ENCODE peak calls at places on chromosomes 3 and 15, in nine cellular contexts. Y is AG04449, B is GM23338, O is lower lobe of right lung, S is dorsolateral prefrontal cortex, G is transverse colon, D is WERI-Rb-1, V is neural progenitor cell, W is AG09309. I is an unnamed sample.

GRCh38 chr3:156729460-156730179 is 55.2 kb downstream of the TIPARP start:
- DNase-seq in Y (no peak), B (no peak), O (no peak), S (no peak), G (no peak), D (no peak), V (peak), W (no peak), I (no peak)

GRCh38 chr15:66153549-66154415 is 99.8 kb downstream of the MEGF11 start:
- DNase-seq in Y (no peak), B (no peak), O (no peak), S (no peak), G (no peak), D (no peak), V (no peak), W (no peak), I (no peak)

GRCh38 chr3:58260261-58260731 is 22.7 kb downstream of the ABHD6 start:
- DNase-seq in Y (peak), B (no peak), O (no peak), S (no peak), G (no peak), D (no peak), V (peak), W (peak), I (no peak)

GRCh38 chr15:46266691-46267090 is 631.9 kb downstream of the SQOR start:
- DNase-seq in Y (no peak), B (no peak), O (no peak), S (no peak), G (no peak), D (peak), V (no peak), W (no peak), I (no peak)

GRCh38 chr15:65818927-65819562 is 27.0 kb upstream of the DENND4A start:
- DNase-seq in Y (no peak), B (no peak), O (no peak), S (no peak), G (no peak), D (no peak), V (no peak), W (no peak), I (peak)

GRCh38 chr3:108126348-108126747 is 35.5 kb upstream of the CD47 start:
- DNase-seq in Y (no peak), B (no peak), O (no peak), S (no peak), G (no peak), D (no peak), V (no peak), W (no peak), I (no peak)

GRCh38 chr3:27484002-27484844 is at the start of gene SLC4A7:
- DNase-seq in Y (peak), B (peak), O (peak), S (peak), G (peak), D (peak), V (peak), W (peak), I (peak)

GRCh38 chr15:45645026-45645980 is 10.5 kb downstream of the SQOR start:
- DNase-seq in Y (peak), B (no peak), O (no peak), S (no peak), G (peak), D (no peak), V (no peak), W (no peak), I (peak)

GRCh38 chr15:55334997-55335396 is 16.0 kb downstream of the PIGB start:
- DNase-seq in Y (no peak), B (no peak), O (no peak), S (no peak), G (no peak), D (no peak), V (no peak), W (no peak), I (peak)

GRCh38 chr3:150372320-150373118 is 35.6 kb upstream of the TSC22D2 start:
- DNase-seq in Y (no peak), B (no peak), O (no peak), S (no peak), G (no peak), D (no peak), V (peak), W (no peak), I (no peak)

GRCh38 chr3:194275231-194275671 is 75.9 kb downstream of the CPN2 start:
- DNase-seq in Y (no peak), B (no peak), O (peak), S (no peak), G (no peak), D (no peak), V (no peak), W (no peak), I (peak)

GRCh38 chr3:46604127-46604526 is 8.2 kb upstream of the FAM240A start:
- DNase-seq in Y (no peak), B (no peak), O (no peak), S (no peak), G (no peak), D (no peak), V (no peak), W (no peak), I (no peak)

GRCh38 chr15:99496302-99496629 is 69.5 kb upstream of the MEF2A start:
- DNase-seq in Y (no peak), B (no peak), O (no peak), S (no peak), G (no peak), D (no peak), V (no peak), W (no peak), I (no peak)

GRCh38 chr3:189142527-189142926 is 29.2 kb upstream of the TPRG1 start:
- DNase-seq in Y (no peak), B (no peak), O (no peak), S (no peak), G (no peak), D (no peak), V (no peak), W (no peak), I (no peak)

GRCh38 chr15:95840004-95840403 is 490.5 kb upstream of the NR2F2 start:
- DNase-seq in Y (peak), B (no peak), O (no peak), S (no peak), G (no peak), D (no peak), V (no peak), W (peak), I (peak)

GRCh38 chr3:175807175-175807574 is 948.0 kb downstream of the NAALADL2 start:
- DNase-seq in Y (no peak), B (no peak), O (no peak), S (no peak), G (no peak), D (no peak), V (no peak), W (no peak), I (no peak)

GRCh38 chr3:159266779-159267178 is 464.9 kb downstream of the MFSD1 start:
- DNase-seq in Y (no peak), B (peak), O (no peak), S (no peak), G (no peak), D (peak), V (peak), W (no peak), I (peak)

GRCh38 chr3:128500556-128500955 is 7.6 kb upstream of the GATA2 start:
- DNase-seq in Y (no peak), B (no peak), O (no peak), S (no peak), G (no peak), D (no peak), V (no peak), W (no peak), I (no peak)

GRCh38 chr3:10505050-10505790 is at the start of gene ATP2B2:
- DNase-seq in Y (no peak), B (peak), O (no peak), S (peak), G (no peak), D (peak), V (peak), W (no peak), I (no peak)

GRCh38 chr15:62976301-62976842 is 66.2 kb upstream of the TPM1 start:
- DNase-seq in Y (peak), B (no peak), O (no peak), S (no peak), G (no peak), D (no peak), V (no peak), W (no peak), I (peak)

GRCh38 chr15:87349181-87349580 is 907.4 kb downstream of the NTRK3 start:
- DNase-seq in Y (no peak), B (peak), O (no peak), S (no peak), G (no peak), D (no peak), V (no peak), W (no peak), I (peak)

GRCh38 chr3:2360815-2361214 is 262.1 kb downstream of the CNTN4 start:
- DNase-seq in Y (no peak), B (no peak), O (no peak), S (no peak), G (no peak), D (no peak), V (no peak), W (no peak), I (no peak)

GRCh38 chr3:133038089-133038730 is at the start of gene TMEM108:
- DNase-seq in Y (no peak), B (peak), O (peak), S (peak), G (peak), D (peak), V (peak), W (no peak), I (peak)

GRCh38 chr3:118960876-118961275 is 73.8 kb downstream of the IGSF11 start:
- DNase-seq in Y (no peak), B (no peak), O (no peak), S (no peak), G (no peak), D (peak), V (peak), W (no peak), I (no peak)

GRCh38 chr15:36344887-36345286 is 234.5 kb upstream of the CDIN1 start:
- DNase-seq in Y (no peak), B (no peak), O (no peak), S (no peak), G (no peak), D (no peak), V (no peak), W (no peak), I (no peak)

GRCh38 chr3:13574798-13575451 is 26.0 kb downstream of the FBLN2 start:
- DNase-seq in Y (no peak), B (no peak), O (no peak), S (peak), G (no peak), D (peak), V (peak), W (no peak), I (no peak)

DNA sequence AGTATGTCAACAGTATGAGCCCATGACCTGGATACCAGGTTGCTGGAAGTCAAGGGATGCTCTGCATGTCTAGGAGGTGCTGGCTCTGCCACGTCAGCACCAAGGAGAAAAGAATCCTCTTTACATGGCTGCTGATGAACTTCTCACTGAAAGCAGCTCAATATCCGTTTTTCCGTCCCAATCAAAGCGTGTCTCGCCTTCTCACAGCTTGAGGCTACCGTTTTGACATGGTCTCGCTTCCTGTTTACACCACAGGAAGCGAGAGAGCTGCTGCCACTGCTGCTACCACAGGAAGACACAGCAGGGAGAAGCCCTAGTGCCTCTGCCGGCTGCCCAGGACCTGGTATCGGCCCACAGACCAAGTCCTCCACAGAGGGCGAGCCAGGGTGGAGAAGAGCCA is 27.3 kb downstream of the STARD5 start:
- DNase-seq in Y (no peak), B (no peak), O (peak), S (no peak), G (peak), D (no peak), V (no peak), W (no peak), I (no peak)
- H3K4me3 ChIP-seq in Y (no peak), B (no peak), O (peak), S (peak), G (peak), D (no peak), V (no peak), W (no peak), I (no peak)

GRCh38 chr3:22938739-22939138 is 264.4 kb upstream of the UBE2E2 start:
- DNase-seq in Y (no peak), B (no peak), O (no peak), S (no peak), G (no peak), D (no peak), V (no peak), W (no peak), I (no peak)

GRCh38 chr3:22937536-22937935 is 265.6 kb upstream of the UBE2E2 start:
- DNase-seq in Y (no peak), B (no peak), O (no peak), S (no peak), G (no peak), D (no peak), V (no peak), W (no peak), I (no peak)

GRCh38 chr3:22942988-22943387 is 260.1 kb upstream of the UBE2E2 start:
- DNase-seq in Y (no peak), B (no peak), O (no peak), S (no peak), G (no peak), D (no peak), V (no peak), W (no peak), I (no peak)

GRCh38 chr3:22940285-22940684 is 262.8 kb upstream of the UBE2E2 start:
- DNase-seq in Y (no peak), B (no peak), O (no peak), S (no peak), G (no peak), D (no peak), V (no peak), W (no peak), I (no peak)

DNA sequence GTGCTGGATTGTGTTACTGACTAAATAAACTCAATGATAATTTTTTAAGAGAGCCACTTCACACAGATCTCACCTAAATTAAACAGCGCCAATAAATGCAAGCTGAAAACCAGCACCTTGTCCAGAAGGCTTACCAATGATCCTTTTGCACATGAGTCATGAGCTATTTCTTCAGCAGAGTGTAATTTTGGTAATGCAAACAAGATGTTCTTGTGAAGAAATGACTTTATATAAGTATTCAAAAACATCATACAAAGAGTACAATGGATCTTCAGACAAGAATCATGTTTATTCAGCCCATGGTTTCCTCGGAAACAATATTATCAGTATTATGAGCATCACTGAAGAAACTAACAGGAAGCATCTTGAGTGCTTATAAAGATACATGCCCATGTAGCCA is 263.8 kb upstream of the UBE2E2 start:
- DNase-seq in Y (no peak), B (no peak), O (no peak), S (no peak), G (no peak), D (no peak), V (no peak), W (peak), I (peak)
- TF ChIP-seq CTCF in Y (no peak), B (no peak), O (no peak), S (no peak), G (no peak), D (no peak), V (no peak), W (no peak), I (no peak)

DNA sequence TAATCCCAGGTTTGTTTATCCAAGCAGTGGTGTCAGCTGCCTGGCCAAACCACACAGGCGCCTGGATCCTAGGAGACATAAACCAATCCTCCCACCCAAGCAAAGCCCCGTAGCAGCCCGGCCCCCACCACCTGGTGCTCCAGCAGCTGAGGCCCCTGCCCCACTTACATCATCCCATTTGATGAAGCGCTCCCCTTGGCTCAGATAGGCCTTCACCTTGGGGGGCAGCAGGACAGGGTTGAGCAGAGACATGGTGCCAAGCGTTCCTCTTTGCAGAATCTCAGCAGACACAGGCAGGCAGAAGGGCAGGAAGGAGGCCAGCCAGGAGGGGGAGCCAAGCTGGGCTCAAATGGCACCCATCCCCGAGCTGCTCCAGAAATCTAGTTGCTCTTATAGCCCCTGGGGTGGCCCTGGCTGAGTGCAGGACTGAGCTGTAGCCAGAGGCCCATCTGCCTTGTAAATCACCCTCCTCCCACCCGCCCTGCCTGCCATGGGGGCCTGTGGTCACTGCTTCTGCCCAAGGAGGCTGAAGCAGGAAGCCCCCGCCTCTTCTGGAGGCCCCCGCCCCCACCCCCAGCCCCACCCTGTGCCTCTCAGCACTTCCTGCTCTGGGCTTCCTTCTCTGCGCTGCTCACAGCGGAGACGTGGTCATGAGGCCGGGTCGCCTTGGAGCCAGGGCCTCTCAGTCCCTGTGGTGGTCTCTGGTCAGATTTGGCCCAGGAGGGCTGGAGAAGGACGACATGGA is at the start of gene PLCB2:
- DNase-seq in Y (no peak), B (peak), O (peak), S (no peak), G (peak), D (peak), V (no peak), W (no peak), I (no peak)
- H3K4me3 ChIP-seq in Y (no peak), B (peak), O (peak), S (peak), G (peak), D (peak), V (no peak), W (no peak), I (no peak)

GRCh38 chr3:39456159-39456558 is 11.3 kb upstream of the MOBP start:
- DNase-seq in Y (no peak), B (no peak), O (no peak), S (no peak), G (no peak), D (no peak), V (no peak), W (no peak), I (no peak)

GRCh38 chr3:39454818-39455217 is 12.7 kb upstream of the MOBP start:
- DNase-seq in Y (no peak), B (no peak), O (no peak), S (no peak), G (no peak), D (no peak), V (no peak), W (no peak), I (no peak)

GRCh38 chr3:39453134-39453533 is 14.3 kb upstream of the MOBP start:
- DNase-seq in Y (no peak), B (no peak), O (no peak), S (no peak), G (no peak), D (no peak), V (no peak), W (no peak), I (no peak)

GRCh38 chr3:39460677-39461076 is 6.8 kb upstream of the MOBP start:
- DNase-seq in Y (no peak), B (no peak), O (no peak), S (peak), G (peak), D (no peak), V (no peak), W (no peak), I (no peak)

GRCh38 chr3:39457361-39457760 is 10.1 kb upstream of the MOBP start:
- DNase-seq in Y (no peak), B (no peak), O (no peak), S (no peak), G (no peak), D (no peak), V (no peak), W (no peak), I (no peak)
- TF ChIP-seq CTCF in Y (no peak), B (no peak), O (no peak), S (no peak), G (no peak), D (no peak), V (no peak), W (no peak), I (no peak)

GRCh38 chr3:37181766-37182165 is 7.4 kb upstream of the LRRFIP2 start:
- DNase-seq in Y (no peak), B (no peak), O (no peak), S (no peak), G (no peak), D (no peak), V (no peak), W (no peak), I (peak)
- H3K4me3 ChIP-seq in Y (no peak), B (no peak), O (no peak), S (no peak), G (no peak), D (no peak), V (no peak), W (no peak), I (no peak)

DNA sequence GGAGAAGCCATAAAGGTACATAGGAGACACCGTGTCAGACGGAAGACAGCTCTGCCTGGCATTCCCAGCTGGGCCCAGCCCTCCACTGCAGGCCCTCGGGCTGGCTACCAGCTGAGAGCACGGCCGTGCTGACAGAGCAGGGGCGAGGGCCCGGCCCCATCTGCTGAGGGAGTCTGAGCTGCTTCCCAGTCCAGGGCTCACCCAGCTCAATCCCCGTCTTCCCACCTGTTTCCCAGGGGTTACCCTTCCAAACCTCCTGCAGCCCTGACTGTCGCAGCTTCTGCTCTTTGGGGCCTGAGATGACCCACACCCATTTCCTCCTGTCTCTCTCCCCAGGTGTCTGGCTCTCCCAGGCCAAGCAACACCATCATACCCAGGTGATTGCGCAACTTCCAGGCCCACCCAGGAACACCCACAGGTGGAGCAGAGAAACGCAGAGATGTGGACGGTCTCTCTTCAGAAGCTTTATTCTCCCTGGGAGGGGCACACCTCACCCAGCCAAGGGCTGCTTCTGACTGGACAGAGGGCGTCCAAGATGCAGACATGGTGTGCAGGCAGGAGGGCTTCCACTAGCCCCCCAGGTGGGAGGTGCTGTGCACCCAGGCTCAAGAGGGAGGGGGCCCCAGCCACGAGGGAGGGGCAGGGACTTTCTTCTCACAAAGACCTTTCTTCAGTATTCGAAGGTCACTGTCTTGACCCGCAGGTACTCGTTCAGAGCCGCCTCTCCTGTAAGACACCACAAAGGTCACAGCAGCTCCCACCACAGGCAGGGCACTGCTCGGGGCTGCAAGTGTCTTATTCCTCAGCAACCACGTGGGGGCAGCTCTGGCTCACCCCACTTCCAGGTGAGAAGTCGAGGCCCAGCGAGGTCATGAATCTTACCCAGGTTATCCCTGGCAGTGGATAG is 19.4 kb upstream of the SLC41A3 start:
- DNase-seq in Y (no peak), B (peak), O (no peak), S (no peak), G (no peak), D (no peak), V (peak), W (no peak), I (no peak)
- TF ChIP-seq CTCF in Y (no peak), B (peak), O (no peak), S (no peak), G (no peak), D (peak), V (peak), W (no peak), I (no peak)

DNA sequence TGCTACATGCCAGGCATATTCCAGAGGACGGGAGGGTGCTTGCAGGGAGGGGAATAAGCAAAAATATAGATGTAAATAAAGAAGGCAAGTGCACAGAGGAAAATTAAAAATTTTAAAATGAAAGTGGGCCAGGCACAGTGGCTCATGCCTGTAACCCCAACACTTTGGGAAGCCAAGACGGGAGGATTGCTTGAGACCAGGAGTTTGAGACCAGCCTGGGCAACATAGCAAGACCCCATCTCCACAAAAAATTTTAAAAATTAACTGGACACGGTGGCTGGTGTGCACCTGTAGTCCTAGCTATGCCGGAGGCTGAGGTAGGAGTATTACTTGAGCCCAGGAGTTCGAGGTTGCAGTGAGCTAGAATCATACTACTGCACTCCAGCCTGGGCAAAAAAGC is 22.4 kb downstream of the ZBTB38 start:
- DNase-seq in Y (no peak), B (no peak), O (no peak), S (no peak), G (no peak), D (no peak), V (no peak), W (no peak), I (no peak)
- H3K4me3 ChIP-seq in Y (no peak), B (no peak), O (no peak), S (peak), G (no peak), D (no peak), V (no peak), W (no peak), I (no peak)